ENCODE peak calls at places on chromosomes 5 and 9, in five cellular contexts. D is A549, I is prostate gland, R is ovary, B is endothelial cell of umbilical vein. U is an unnamed sample.

GRCh38 chr5:119336846-119337564 is 18.8 kb upstream of the TNFAIP8 start:
- DNase-seq in D (no peak), I (no peak), R (no peak), B (no peak), U (peak; percentile 39)

GRCh38 chr9:68739631-68740174 is 34.7 kb downstream of the PIP5K1B start:
- DNase-seq in D (no peak), I (no peak), R (no peak), B (no peak), U (no peak)

GRCh38 chr9:91824591-91825339 is 125.3 kb downstream of the ROR2 start:
- DNase-seq in D (no peak), I (no peak), R (no peak), B (no peak), U (no peak)

GRCh38 chr9:26744362-26744965 is 148.1 kb downstream of the CAAP1 start:
- DNase-seq in D (peak; percentile 4), I (no peak), R (no peak), B (peak; percentile 38), U (peak; percentile 23)

GRCh38 chr9:21688108-21689102 is 114.0 kb upstream of the MTAP start:
- DNase-seq in D (peak; percentile 51), I (no peak), R (peak; percentile 8), B (peak; percentile 83), U (no peak)

GRCh38 chr5:31378136-31378535 is 153.8 kb downstream of the DROSHA start:
- DNase-seq in D (no peak), I (no peak), R (no peak), B (no peak), U (no peak)

GRCh38 chr5:6719896-6720560 is 6.8 kb downstream of the TENT4A start:
- DNase-seq in D (no peak), I (no peak), R (no peak), B (no peak), U (peak; percentile 16)

GRCh38 chr9:113598883-113599282 is 135.4 kb downstream of the RGS3 start:
- DNase-seq in D (no peak), I (no peak), R (no peak), B (no peak), U (no peak)

GRCh38 chr5:109805882-109806281 is 116.2 kb downstream of the MAN2A1 start:
- DNase-seq in D (no peak), I (no peak), R (no peak), B (no peak), U (no peak)

GRCh38 chr9:112012026-112012902 is 115.7 kb downstream of the UGCG start:
- DNase-seq in D (peak; percentile 76), I (peak; percentile 63), R (peak; percentile 21), B (peak; percentile 94), U (no peak)

GRCh38 chr5:39943811-39944210 is 519.0 kb upstream of the DAB2 start:
- DNase-seq in D (no peak), I (no peak), R (no peak), B (no peak), U (no peak)

GRCh38 chr9:101397746-101398334 is 578 bp downstream of the MRPL50 start:
- DNase-seq in D (no peak), I (peak; percentile 5), R (no peak), B (no peak), U (no peak)

GRCh38 chr9:122122468-122122867 is 29.4 kb upstream of the TTLL11 start:
- DNase-seq in D (no peak), I (no peak), R (no peak), B (no peak), U (no peak)

GRCh38 chr9:94908041-94908563 is 181.6 kb downstream of the AOPEP start:
- DNase-seq in D (no peak), I (no peak), R (no peak), B (no peak), U (no peak)

GRCh38 chr5:14439087-14439841 is 142.3 kb upstream of the OTULINL start:
- DNase-seq in D (no peak), I (no peak), R (no peak), B (peak; percentile 38), U (no peak)

GRCh38 chr5:374631-375335 is 53.3 kb downstream of the AHRR start:
- DNase-seq in D (no peak), I (peak; percentile 2), R (no peak), B (no peak), U (no peak)

GRCh38 chr5:1952456-1953099 is 69.9 kb upstream of the IRX4 start:
- DNase-seq in D (no peak), I (no peak), R (no peak), B (no peak), U (no peak)

GRCh38 chr5:113519412-113519811 is 5.9 kb downstream of the YTHDC2 start:
- DNase-seq in D (no peak), I (no peak), R (no peak), B (no peak), U (no peak)

GRCh38 chr5:123438902-123439301 is 15.7 kb upstream of the CEP120 start:
- DNase-seq in D (no peak), I (no peak), R (no peak), B (peak; percentile 72), U (no peak)

GRCh38 chr5:180352976-180353225 is 235 bp downstream of the GFPT2 start:
- DNase-seq in D (no peak), I (no peak), R (no peak), B (no peak), U (no peak)

GRCh38 chr5:137287564-137287963 is 211.6 kb downstream of the SPOCK1 start:
- DNase-seq in D (no peak), I (no peak), R (no peak), B (no peak), U (no peak)

GRCh38 chr9:37350486-37351190 is 71.9 kb upstream of the GRHPR start:
- DNase-seq in D (no peak), I (no peak), R (no peak), B (no peak), U (no peak)

GRCh38 chr5:74394924-74395880 is 245.3 kb downstream of the ENC1 start:
- DNase-seq in D (no peak), I (no peak), R (no peak), B (no peak), U (no peak)

GRCh38 chr9:134282138-134282650 is 44.1 kb upstream of the RXRA start:
- DNase-seq in D (no peak), I (no peak), R (no peak), B (no peak), U (no peak)

GRCh38 chr5:172887735-172888134 is 53.7 kb downstream of the ERGIC1 start:
- DNase-seq in D (no peak), I (no peak), R (peak; percentile 76), B (peak; percentile 90), U (no peak)

GRCh38 chr5:113864437-113864836 is 350.9 kb downstream of the YTHDC2 start:
- DNase-seq in D (no peak), I (no peak), R (no peak), B (no peak), U (no peak)

GRCh38 chr9:120252248-120252647 is 327.7 kb downstream of the CDK5RAP2 start:
- DNase-seq in D (no peak), I (no peak), R (no peak), B (no peak), U (no peak)

GRCh38 chr9:14312721-14313377 is 1.1 kb downstream of the NFIB start:
- DNase-seq in D (no peak), I (no peak), R (peak; percentile 49), B (peak; percentile 53), U (no peak)

GRCh38 chr5:172802585-172803176 is 31.4 kb upstream of the ERGIC1 start:
- DNase-seq in D (no peak), I (no peak), R (no peak), B (peak; percentile 47), U (peak; percentile 98)

GRCh38 chr5:125317546-125317995 is 571.1 kb upstream of the ZNF608 start:
- DNase-seq in D (no peak), I (no peak), R (no peak), B (no peak), U (no peak)

GRCh38 chr9:14677872-14678271 is 15.4 kb downstream of the ZDHHC21 start:
- DNase-seq in D (no peak), I (no peak), R (no peak), B (no peak), U (no peak)

GRCh38 chr9:101999441-101999840 is 261.0 kb upstream of the GRIN3A start:
- DNase-seq in D (no peak), I (no peak), R (no peak), B (no peak), U (no peak)

GRCh38 chr9:10613413-10613812 is 611 bp upstream of the PTPRD start:
- DNase-seq in D (no peak), I (no peak), R (no peak), B (no peak), U (no peak)

GRCh38 chr5:126680215-126680817 is 79.6 kb downstream of the PHAX start:
- DNase-seq in D (no peak), I (no peak), R (no peak), B (no peak), U (peak; percentile 48)
- TF ChIP-seq POLR2A in D (no peak), I (no peak), R (no peak), B (no peak), U (peak; percentile 36)

GRCh38 chr5:78984611-78985406 is at the start of gene ARSB:
- DNase-seq in D (peak; percentile 92), I (peak; percentile 83), R (peak; percentile 79), B (peak; percentile 87), U (peak; percentile 86)
- TF ChIP-seq POLR2A in D (peak; percentile 86), I (peak; percentile 35), R (peak; percentile 44), B (peak; percentile 6), U (peak; percentile 60)

GRCh38 chr5:132778129-132778528 is 1.1 kb upstream of the SEPTIN8 start:
- DNase-seq in D (no peak), I (no peak), R (no peak), B (no peak), U (no peak)

GRCh38 chr5:132776077-132776931 is 735 bp downstream of the SEPTIN8 start:
- DNase-seq in D (peak; percentile 48), I (peak; percentile 23), R (peak; percentile 26), B (peak; percentile 37), U (peak; percentile 66)

GRCh38 chr5:132776932-132777208 is 169 bp downstream of the SEPTIN8 start:
- DNase-seq in D (no peak), I (no peak), R (no peak), B (no peak), U (no peak)

GRCh38 chr5:132778856-132779255 is 1.8 kb upstream of the SEPTIN8 start:
- DNase-seq in D (no peak), I (no peak), R (no peak), B (no peak), U (no peak)

DNA sequence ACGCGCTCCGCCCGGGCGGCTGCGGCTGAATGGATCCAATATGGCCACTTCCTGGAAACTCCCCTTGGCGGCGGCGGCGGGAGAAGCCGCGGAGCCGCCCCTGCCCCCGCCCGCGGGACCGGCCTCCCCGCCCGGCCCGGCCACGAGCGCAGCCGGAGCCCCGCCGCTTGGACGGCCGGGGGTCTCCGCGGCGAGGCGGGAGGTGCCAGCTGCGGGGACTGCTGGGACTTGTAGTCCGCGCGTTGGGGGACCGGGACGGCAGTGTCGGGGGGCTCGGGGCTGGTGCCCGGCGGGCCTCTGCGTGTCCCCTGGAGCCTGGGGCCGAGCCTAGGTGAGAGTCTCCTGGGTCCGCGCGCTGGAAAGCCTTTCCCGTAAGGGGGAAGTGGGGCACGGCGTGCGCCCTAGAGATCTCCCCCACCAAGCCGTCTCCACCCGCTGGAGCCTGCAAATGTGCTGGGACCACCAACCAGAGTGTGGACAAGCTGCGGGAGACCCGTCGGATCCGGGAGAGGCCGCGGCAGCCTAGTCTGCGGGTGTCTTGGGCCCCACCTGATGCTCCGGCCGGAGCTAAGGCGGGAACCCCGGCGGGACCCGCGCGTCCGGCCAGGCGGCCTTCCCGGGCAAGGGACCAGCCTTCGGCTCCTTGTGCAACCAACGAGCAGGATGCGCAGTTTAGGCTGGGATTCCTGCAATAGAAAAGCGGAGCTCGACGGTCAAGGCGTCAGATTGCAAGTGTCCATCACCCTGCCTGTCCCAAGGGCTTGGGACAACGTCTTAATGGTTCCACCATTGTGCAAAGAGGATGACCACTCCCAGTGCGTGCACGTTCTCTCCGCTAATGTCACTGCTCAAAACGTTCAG is at the start of gene SEPTIN8:
- DNase-seq in D (peak; percentile 70), I (peak; percentile 32), R (peak; percentile 49), B (peak; percentile 33), U (peak; percentile 67)
- TF ChIP-seq POLR2A in D (peak; percentile 42), I (peak; percentile 10), R (no peak), B (no peak), U (peak; percentile 18)

GRCh38 chr5:67806647-67807046 is 408.9 kb upstream of the PIK3R1 start:
- DNase-seq in D (no peak), I (no peak), R (no peak), B (no peak), U (peak; percentile 25)
- TF ChIP-seq POLR2A in D (no peak), I (no peak), R (no peak), B (no peak), U (no peak)

U was measured in erythroblast.